ENCODE peak calls at places on chromosomes 4 and X, in six cellular contexts. U is mammary epithelial cell, H is neural crest cell, Q is tibial artery, W is memory B cell, Y is HEK293T. L is an unnamed sample.

GRCh38 chr4:119550857-119551532 is 77.6 kb downstream of the PDE5A start:
- DNase-seq in U (no peak), H (peak; percentile 39), Q (no peak), W (no peak), Y (peak; percentile 22), L (no peak)

GRCh38 chrX:84064164-84064563 is 123.8 kb downstream of the RPS6KA6 start:
- DNase-seq in U (no peak), H (no peak), Q (no peak), W (no peak), Y (no peak), L (peak; percentile 43)

GRCh38 chr4:168076989-168077725 is 15.2 kb upstream of the ANXA10 start:
- DNase-seq in U (peak; percentile 59), H (peak; percentile 81), Q (no peak), W (peak; percentile 1), Y (peak; percentile 55), L (peak; percentile 66)

GRCh38 chr4:15895517-15895916 is 43.0 kb downstream of the FGFBP1 start:
- DNase-seq in U (no peak), H (no peak), Q (no peak), W (no peak), Y (no peak), L (peak; percentile 3)

GRCh38 chrX:73850124-73851013 is 287.4 kb downstream of the CHIC1 start:
- DNase-seq in U (peak; percentile 35), H (no peak), Q (no peak), W (no peak), Y (peak; percentile 61), L (peak; percentile 23)

GRCh38 chr4:113423631-113424030 is 337.9 kb downstream of the CAMK2D start:
- DNase-seq in U (no peak), H (no peak), Q (no peak), W (no peak), Y (no peak), L (peak; percentile 74)

GRCh38 chr4:7030856-7031255 is 12.3 kb upstream of the TADA2B start:
- DNase-seq in U (no peak), H (no peak), Q (no peak), W (no peak), Y (no peak), L (no peak)

GRCh38 chrX:44352739-44353138 is 9.3 kb upstream of the EFHC2 start:
- DNase-seq in U (peak; percentile 80), H (no peak), Q (no peak), W (no peak), Y (no peak), L (no peak)

GRCh38 chrX:154373340-154374306 is 811 bp downstream of the FLNA start:
- DNase-seq in U (peak; percentile 81), H (peak; percentile 63), Q (peak; percentile 87), W (no peak), Y (peak; percentile 60), L (peak; percentile 77)

GRCh38 chr4:2534904-2535385 is 1.5 kb upstream of the FAM193A start:
- DNase-seq in U (no peak), H (no peak), Q (no peak), W (no peak), Y (no peak), L (no peak)

GRCh38 chr4:100540156-100540555 is 22.3 kb upstream of the EMCN start:
- DNase-seq in U (no peak), H (no peak), Q (no peak), W (no peak), Y (no peak), L (no peak)

GRCh38 chrX:17521871-17522693 is 147.1 kb downstream of the NHS start:
- DNase-seq in U (peak; percentile 57), H (no peak), Q (no peak), W (no peak), Y (peak; percentile 45), L (no peak)

GRCh38 chr4:106893395-106893881 is 142.7 kb downstream of the DKK2 start:
- DNase-seq in U (no peak), H (no peak), Q (no peak), W (no peak), Y (no peak), L (no peak)

GRCh38 chr4:70902577-70903281 is 560 bp downstream of the MOB1B start:
- DNase-seq in U (no peak), H (no peak), Q (no peak), W (peak; percentile 11), Y (peak; percentile 46), L (no peak)

GRCh38 chr4:177384856-177385396 is 57.3 kb downstream of the AGA start:
- DNase-seq in U (no peak), H (no peak), Q (no peak), W (no peak), Y (no peak), L (no peak)

GRCh38 chr4:40763228-40763716 is 13.5 kb downstream of the NSUN7 start:
- DNase-seq in U (peak; percentile 40), H (no peak), Q (no peak), W (no peak), Y (no peak), L (peak; percentile 57)

GRCh38 chr4:89022426-89023128 is 34.4 kb downstream of the FAM13A start:
- DNase-seq in U (no peak), H (no peak), Q (no peak), W (no peak), Y (no peak), L (no peak)

GRCh38 chr4:106365613-106366012 is 3.0 kb downstream of the GIMD1 start:
- DNase-seq in U (peak; percentile 82), H (no peak), Q (no peak), W (no peak), Y (no peak), L (peak; percentile 89)

GRCh38 chr4:165505991-165506779 is 127.4 kb downstream of the CPE start:
- DNase-seq in U (peak; percentile 52), H (no peak), Q (no peak), W (no peak), Y (no peak), L (no peak)

GRCh38 chr4:84499065-84499982 is at the start of gene NKX6-1:
- DNase-seq in U (peak; percentile 67), H (peak; percentile 76), Q (peak; percentile 85), W (no peak), Y (peak; percentile 96), L (peak; percentile 81)

GRCh38 chr4:37812713-37813112 is 13.8 kb upstream of the PGM2 start:
- DNase-seq in U (no peak), H (no peak), Q (no peak), W (no peak), Y (no peak), L (peak; percentile 91)

GRCh38 chr4:104983615-104984179 is 163.0 kb upstream of the TET2 start:
- DNase-seq in U (peak; percentile 80), H (no peak), Q (no peak), W (no peak), Y (no peak), L (no peak)

GRCh38 chrX:119885554-119886428 is 9.9 kb upstream of the AKAP14 start:
- DNase-seq in U (no peak), H (no peak), Q (no peak), W (no peak), Y (no peak), L (peak; percentile 58)

GRCh38 chr4:94446386-94446785 is 5.4 kb upstream of the PDLIM5 start:
- DNase-seq in U (peak; percentile 85), H (no peak), Q (no peak), W (no peak), Y (no peak), L (peak; percentile 93)

GRCh38 chr4:25377572-25377882 is 464 bp downstream of the ANAPC4 start:
- DNase-seq in U (peak; percentile 4), H (no peak), Q (no peak), W (no peak), Y (no peak), L (no peak)

GRCh38 chrX:136586386-136586785 is 54.4 kb downstream of the VGLL1 start:
- DNase-seq in U (peak; percentile 53), H (no peak), Q (no peak), W (no peak), Y (no peak), L (no peak)

GRCh38 chr4:83255584-83255983 is 29.0 kb downstream of the COQ2 start:
- DNase-seq in U (no peak), H (no peak), Q (no peak), W (no peak), Y (peak; percentile 33), L (peak; percentile 76)

GRCh38 chr4:108166038-108166437 is 2.7 kb downstream of the LEF1 start:
- DNase-seq in U (no peak), H (no peak), Q (no peak), W (no peak), Y (no peak), L (no peak)

GRCh38 chrX:19827088-19827487 is 60.3 kb downstream of the SH3KBP1 start:
- DNase-seq in U (no peak), H (no peak), Q (no peak), W (no peak), Y (no peak), L (no peak)

GRCh38 chr4:168098257-168098717 is 6.0 kb downstream of the ANXA10 start:
- DNase-seq in U (peak; percentile 81), H (no peak), Q (no peak), W (no peak), Y (no peak), L (peak; percentile 54)

GRCh38 chr4:150308824-150309472 is 230.7 kb downstream of the DCLK2 start:
- DNase-seq in U (peak; percentile 73), H (no peak), Q (no peak), W (no peak), Y (no peak), L (peak; percentile 60)

GRCh38 chrX:153955451-153955732 is 10.9 kb upstream of the RENBP start:
- DNase-seq in U (no peak), H (no peak), Q (no peak), W (no peak), Y (no peak), L (no peak)

GRCh38 chr4:1763550-1764080 is 29.5 kb upstream of the FGFR3 start:
- DNase-seq in U (no peak), H (no peak), Q (no peak), W (no peak), Y (peak; percentile 76), L (peak; percentile 50)

GRCh38 chr4:53764761-53765490 is 173.6 kb upstream of the LNX1 start:
- DNase-seq in U (no peak), H (no peak), Q (no peak), W (no peak), Y (no peak), L (no peak)

GRCh38 chr4:110005461-110006056 is 92.9 kb downstream of the EGF start:
- DNase-seq in U (peak; percentile 72), H (no peak), Q (no peak), W (peak; percentile 35), Y (peak; percentile 52), L (peak; percentile 64)

GRCh38 chr4:145907363-145907762 is 31.3 kb downstream of the ZNF827 start:
- DNase-seq in U (no peak), H (no peak), Q (no peak), W (no peak), Y (no peak), L (no peak)